ENCODE peak calls at places on chromosome 18, in ten cellular contexts. One of them, this sample, is unnamed.

GRCh38 chr18:10230072-10230471 is 224.4 kb upstream of the APCDD1 start:
- DNase-seq in skeletal muscle cell: peak
- DNase-seq in Karpas-422: peak
- DNase-seq in IMR-90: peak
- DNase-seq in fibroblast of lung: peak
- DNase-seq in HFF-Myc: peak
- DNase-seq in AG10803: peak
- DNase-seq in brain microvascular endothelial cell: peak
- DNase-seq in tibial artery: no peak
- DNase-seq in tibial nerve: no peak
- DNase-seq in this sample: no peak

GRCh38 chr18:79792988-79793355 is 4.8 kb upstream of the KCNG2 start:
- DNase-seq in skeletal muscle cell: no peak
- DNase-seq in Karpas-422: no peak
- DNase-seq in IMR-90: no peak
- DNase-seq in fibroblast of lung: no peak
- DNase-seq in HFF-Myc: no peak
- DNase-seq in AG10803: no peak
- DNase-seq in brain microvascular endothelial cell: no peak
- DNase-seq in tibial artery: no peak
- DNase-seq in tibial nerve: no peak
- DNase-seq in this sample: peak

GRCh38 chr18:26543368-26543767 is 5.0 kb downstream of the KCTD1 start:
- DNase-seq in skeletal muscle cell: no peak
- DNase-seq in Karpas-422: no peak
- DNase-seq in IMR-90: no peak
- DNase-seq in fibroblast of lung: no peak
- DNase-seq in HFF-Myc: no peak
- DNase-seq in AG10803: no peak
- DNase-seq in brain microvascular endothelial cell: no peak
- DNase-seq in tibial artery: no peak
- DNase-seq in tibial nerve: no peak
- DNase-seq in this sample: no peak

GRCh38 chr18:48845174-48845573 is 105.6 kb downstream of the SMAD7 start:
- DNase-seq in skeletal muscle cell: no peak
- DNase-seq in Karpas-422: no peak
- DNase-seq in IMR-90: no peak
- DNase-seq in fibroblast of lung: no peak
- DNase-seq in HFF-Myc: no peak
- DNase-seq in AG10803: no peak
- DNase-seq in brain microvascular endothelial cell: no peak
- DNase-seq in tibial artery: peak
- DNase-seq in tibial nerve: no peak
- DNase-seq in this sample: no peak

GRCh38 chr18:452801-453200 is 47.7 kb downstream of the COLEC12 start:
- DNase-seq in skeletal muscle cell: no peak
- DNase-seq in Karpas-422: no peak
- DNase-seq in IMR-90: no peak
- DNase-seq in fibroblast of lung: no peak
- DNase-seq in HFF-Myc: no peak
- DNase-seq in AG10803: no peak
- DNase-seq in brain microvascular endothelial cell: no peak
- DNase-seq in tibial artery: no peak
- DNase-seq in tibial nerve: no peak
- DNase-seq in this sample: no peak

GRCh38 chr18:67932261-67932660 is 415.7 kb upstream of the DSEL start:
- DNase-seq in skeletal muscle cell: no peak
- DNase-seq in Karpas-422: no peak
- DNase-seq in IMR-90: no peak
- DNase-seq in fibroblast of lung: no peak
- DNase-seq in HFF-Myc: no peak
- DNase-seq in AG10803: peak
- DNase-seq in brain microvascular endothelial cell: no peak
- DNase-seq in tibial artery: no peak
- DNase-seq in tibial nerve: no peak
- DNase-seq in this sample: no peak

GRCh38 chr18:78662879-78663278 is 316.7 kb upstream of the SALL3 start:
- DNase-seq in skeletal muscle cell: no peak
- DNase-seq in Karpas-422: no peak
- DNase-seq in IMR-90: no peak
- DNase-seq in fibroblast of lung: no peak
- DNase-seq in HFF-Myc: no peak
- DNase-seq in AG10803: no peak
- DNase-seq in brain microvascular endothelial cell: no peak
- DNase-seq in tibial artery: no peak
- DNase-seq in tibial nerve: no peak
- DNase-seq in this sample: no peak

GRCh38 chr18:11887305-11888262 is 20.5 kb downstream of the MPPE1 start:
- DNase-seq in skeletal muscle cell: no peak
- DNase-seq in Karpas-422: peak
- DNase-seq in IMR-90: no peak
- DNase-seq in fibroblast of lung: no peak
- DNase-seq in HFF-Myc: no peak
- DNase-seq in AG10803: no peak
- DNase-seq in brain microvascular endothelial cell: no peak
- DNase-seq in tibial artery: peak
- DNase-seq in tibial nerve: no peak
- DNase-seq in this sample: no peak

GRCh38 chr18:8798996-8799395 is 93.6 kb downstream of the MTCL1 start:
- DNase-seq in skeletal muscle cell: no peak
- DNase-seq in Karpas-422: no peak
- DNase-seq in IMR-90: no peak
- DNase-seq in fibroblast of lung: peak
- DNase-seq in HFF-Myc: no peak
- DNase-seq in AG10803: peak
- DNase-seq in brain microvascular endothelial cell: no peak
- DNase-seq in tibial artery: no peak
- DNase-seq in tibial nerve: no peak
- DNase-seq in this sample: peak

GRCh38 chr18:69590150-69590549 is 189.5 kb downstream of the DOK6 start:
- DNase-seq in skeletal muscle cell: no peak
- DNase-seq in Karpas-422: no peak
- DNase-seq in IMR-90: peak
- DNase-seq in fibroblast of lung: peak
- DNase-seq in HFF-Myc: no peak
- DNase-seq in AG10803: no peak
- DNase-seq in brain microvascular endothelial cell: no peak
- DNase-seq in tibial artery: no peak
- DNase-seq in tibial nerve: no peak
- DNase-seq in this sample: no peak

GRCh38 chr18:79059456-79059855 is 9.7 kb upstream of the ATP9B start:
- DNase-seq in skeletal muscle cell: no peak
- DNase-seq in Karpas-422: no peak
- DNase-seq in IMR-90: no peak
- DNase-seq in fibroblast of lung: no peak
- DNase-seq in HFF-Myc: no peak
- DNase-seq in AG10803: no peak
- DNase-seq in brain microvascular endothelial cell: no peak
- DNase-seq in tibial artery: no peak
- DNase-seq in tibial nerve: no peak
- DNase-seq in this sample: no peak

GRCh38 chr18:64409511-64409910 is 260.6 kb upstream of the LINC00305 start:
- DNase-seq in skeletal muscle cell: no peak
- DNase-seq in Karpas-422: peak
- DNase-seq in IMR-90: no peak
- DNase-seq in fibroblast of lung: peak
- DNase-seq in HFF-Myc: no peak
- DNase-seq in AG10803: no peak
- DNase-seq in brain microvascular endothelial cell: peak
- DNase-seq in tibial artery: no peak
- DNase-seq in tibial nerve: no peak
- DNase-seq in this sample: no peak

GRCh38 chr18:46772396-46772795 is 15.5 kb upstream of the ST8SIA5 start:
- DNase-seq in skeletal muscle cell: no peak
- DNase-seq in Karpas-422: peak
- DNase-seq in IMR-90: no peak
- DNase-seq in fibroblast of lung: no peak
- DNase-seq in HFF-Myc: no peak
- DNase-seq in AG10803: no peak
- DNase-seq in brain microvascular endothelial cell: no peak
- DNase-seq in tibial artery: no peak
- DNase-seq in tibial nerve: no peak
- DNase-seq in this sample: no peak

GRCh38 chr18:29154196-29154757 is 977.3 kb upstream of the CDH2 start:
- DNase-seq in skeletal muscle cell: peak
- DNase-seq in Karpas-422: no peak
- DNase-seq in IMR-90: peak
- DNase-seq in fibroblast of lung: no peak
- DNase-seq in HFF-Myc: no peak
- DNase-seq in AG10803: peak
- DNase-seq in brain microvascular endothelial cell: peak
- DNase-seq in tibial artery: no peak
- DNase-seq in tibial nerve: no peak
- DNase-seq in this sample: no peak

GRCh38 chr18:77132369-77133050 is at the start of gene MBP:
- DNase-seq in skeletal muscle cell: no peak
- DNase-seq in Karpas-422: peak
- DNase-seq in IMR-90: no peak
- DNase-seq in fibroblast of lung: no peak
- DNase-seq in HFF-Myc: no peak
- DNase-seq in AG10803: no peak
- DNase-seq in brain microvascular endothelial cell: no peak
- DNase-seq in tibial artery: peak
- DNase-seq in tibial nerve: no peak
- DNase-seq in this sample: peak

DNA sequence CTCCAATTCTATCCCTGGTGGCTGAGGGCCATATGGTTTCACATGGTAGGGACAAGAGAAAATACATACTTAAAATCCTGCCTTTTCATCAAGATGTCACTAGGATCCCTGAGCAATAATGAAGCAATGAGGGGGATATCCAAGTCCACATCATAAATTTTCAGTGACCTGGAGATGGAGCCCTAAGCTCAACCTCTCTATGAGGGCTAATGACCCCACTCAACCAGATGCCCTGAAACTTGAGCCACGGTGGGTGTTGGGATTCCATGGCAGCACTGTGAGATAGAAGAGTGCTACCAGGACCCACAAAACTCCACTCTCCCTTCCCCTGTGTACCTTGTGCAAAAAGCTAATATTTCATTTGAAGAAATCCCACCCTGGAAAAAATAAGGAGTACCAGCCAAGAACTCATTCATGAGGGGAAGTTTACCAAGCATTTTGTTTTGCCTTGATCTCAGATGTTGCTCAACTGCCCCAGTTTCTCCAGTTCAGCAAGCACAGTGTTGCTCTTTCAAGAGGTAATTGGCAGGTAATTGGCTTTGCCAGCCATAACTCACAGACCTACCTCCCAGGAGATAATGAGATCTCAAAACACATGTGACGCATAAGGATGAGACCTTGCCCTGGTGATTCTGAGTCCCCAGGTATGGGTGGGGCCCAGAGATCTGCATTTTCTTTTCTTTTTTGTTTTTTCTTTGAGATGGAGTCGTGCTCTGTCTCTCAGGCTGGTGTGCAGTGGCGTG is 50.9 kb upstream of the TTC39C start:
- DNase-seq in skeletal muscle cell: no peak
- DNase-seq in Karpas-422: no peak
- DNase-seq in IMR-90: no peak
- DNase-seq in fibroblast of lung: peak
- DNase-seq in HFF-Myc: no peak
- DNase-seq in AG10803: no peak
- DNase-seq in brain microvascular endothelial cell: no peak
- DNase-seq in tibial artery: no peak
- DNase-seq in tibial nerve: no peak
- DNase-seq in this sample: no peak
- H3K4me3 ChIP-seq in skeletal muscle cell: no peak
- H3K4me3 ChIP-seq in Karpas-422: no peak
- H3K4me3 ChIP-seq in IMR-90: no peak
- H3K4me3 ChIP-seq in fibroblast of lung: no peak
- H3K4me3 ChIP-seq in HFF-Myc: no peak
- H3K4me3 ChIP-seq in AG10803: no peak
- H3K4me3 ChIP-seq in brain microvascular endothelial cell: no peak
- H3K4me3 ChIP-seq in tibial artery: no peak
- H3K4me3 ChIP-seq in tibial nerve: no peak
- H3K4me3 ChIP-seq in this sample: no peak

DNA sequence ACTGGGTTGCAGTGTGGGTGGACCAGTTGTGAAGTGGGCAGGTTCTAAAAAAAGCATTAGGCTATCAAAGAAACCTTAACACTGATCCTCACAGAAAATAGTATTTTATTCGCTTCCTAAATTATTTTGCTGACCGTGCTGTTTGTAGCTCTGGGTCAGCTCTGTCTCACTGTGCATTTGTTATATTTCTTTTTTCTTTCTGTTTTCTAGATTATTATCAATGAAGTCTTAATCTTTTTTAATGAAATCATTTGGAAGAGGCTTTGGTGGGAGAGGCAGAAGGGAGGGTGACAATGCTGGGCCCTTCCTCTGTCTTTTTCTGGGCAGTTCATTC is 213.6 kb downstream of the PTGR3 start:
- DNase-seq in skeletal muscle cell: no peak
- DNase-seq in Karpas-422: no peak
- DNase-seq in IMR-90: no peak
- DNase-seq in fibroblast of lung: no peak
- DNase-seq in HFF-Myc: no peak
- DNase-seq in AG10803: no peak
- DNase-seq in brain microvascular endothelial cell: no peak
- DNase-seq in tibial artery: no peak
- DNase-seq in tibial nerve: no peak
- DNase-seq in this sample: no peak
- H3K4me3 ChIP-seq in skeletal muscle cell: no peak
- H3K4me3 ChIP-seq in Karpas-422: no peak
- H3K4me3 ChIP-seq in IMR-90: no peak
- H3K4me3 ChIP-seq in fibroblast of lung: no peak
- H3K4me3 ChIP-seq in HFF-Myc: no peak
- H3K4me3 ChIP-seq in AG10803: no peak
- H3K4me3 ChIP-seq in brain microvascular endothelial cell: no peak
- H3K4me3 ChIP-seq in tibial artery: no peak
- H3K4me3 ChIP-seq in tibial nerve: no peak
- H3K4me3 ChIP-seq in this sample: no peak

GRCh38 chr18:42298744-42299685 is 344.0 kb downstream of the PIK3C3 start:
- DNase-seq in skeletal muscle cell: peak
- DNase-seq in Karpas-422: peak
- DNase-seq in IMR-90: peak
- DNase-seq in fibroblast of lung: peak
- DNase-seq in HFF-Myc: peak
- DNase-seq in AG10803: peak
- DNase-seq in brain microvascular endothelial cell: peak
- DNase-seq in tibial artery: peak
- DNase-seq in tibial nerve: peak
- DNase-seq in this sample: peak
- H3K4me3 ChIP-seq in skeletal muscle cell: no peak
- H3K4me3 ChIP-seq in Karpas-422: no peak
- H3K4me3 ChIP-seq in IMR-90: no peak
- H3K4me3 ChIP-seq in fibroblast of lung: peak
- H3K4me3 ChIP-seq in HFF-Myc: no peak
- H3K4me3 ChIP-seq in AG10803: peak
- H3K4me3 ChIP-seq in brain microvascular endothelial cell: peak
- H3K4me3 ChIP-seq in tibial artery: peak
- H3K4me3 ChIP-seq in tibial nerve: peak
- H3K4me3 ChIP-seq in this sample: no peak

DNA sequence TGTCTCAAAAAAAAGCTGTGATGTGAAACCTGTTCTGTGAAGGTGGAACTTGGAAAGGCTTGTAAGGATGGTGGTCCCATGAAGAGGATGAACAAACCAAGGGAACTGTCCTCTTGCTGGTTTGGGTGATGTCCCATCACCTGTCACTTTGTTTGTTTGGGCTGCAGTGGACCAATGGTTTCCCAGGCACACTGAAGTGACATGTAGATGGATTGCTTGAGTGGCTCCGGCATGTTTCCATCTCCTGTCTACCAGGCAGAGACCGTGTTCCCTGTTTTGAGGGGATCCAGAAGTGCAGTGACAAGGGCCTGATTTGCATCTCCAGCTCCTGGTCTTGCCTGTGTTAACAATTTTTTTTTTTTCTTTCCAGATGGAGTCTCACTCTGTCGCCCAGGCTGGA is 8.9 kb downstream of the NEDD4L start:
- DNase-seq in skeletal muscle cell: no peak
- DNase-seq in Karpas-422: no peak
- DNase-seq in IMR-90: no peak
- DNase-seq in fibroblast of lung: no peak
- DNase-seq in HFF-Myc: no peak
- DNase-seq in AG10803: no peak
- DNase-seq in brain microvascular endothelial cell: no peak
- DNase-seq in tibial artery: no peak
- DNase-seq in tibial nerve: no peak
- DNase-seq in this sample: no peak
- H3K4me3 ChIP-seq in skeletal muscle cell: no peak
- H3K4me3 ChIP-seq in Karpas-422: no peak
- H3K4me3 ChIP-seq in IMR-90: no peak
- H3K4me3 ChIP-seq in fibroblast of lung: no peak
- H3K4me3 ChIP-seq in HFF-Myc: no peak
- H3K4me3 ChIP-seq in AG10803: no peak
- H3K4me3 ChIP-seq in brain microvascular endothelial cell: no peak
- H3K4me3 ChIP-seq in tibial artery: no peak
- H3K4me3 ChIP-seq in tibial nerve: no peak
- H3K4me3 ChIP-seq in this sample: no peak

This sample was measured in psoas muscle.